ENCODE peak calls at places on chromosome 4, in nine cellular contexts. N is RPMI8226; Z is dermis blood vessel endothelial cell; E is mesothelial cell of epicardium; D is fibroblast of the aortic adventitia; X is glomerular endothelial cell; O is RPMI7951; U is CD8-positive, alpha-beta memory T cell; P is stromal cell of bone marrow. Y is an unnamed sample.

GRCh38 chr4:147683172-147683571 is 791 bp downstream of the PRMT9 start:
- DNase-seq in N (peak), Z (peak), E (no peak), D (peak), X (no peak), O (peak), U (no peak), P (no peak), Y (peak)

GRCh38 chr4:186657766-186658165 is 65.9 kb downstream of the FAT1 start:
- DNase-seq in N (no peak), Z (no peak), E (no peak), D (peak), X (no peak), O (peak), U (no peak), P (no peak), Y (no peak)

GRCh38 chr4:73034896-73035295 is 34.6 kb downstream of the COX18 start:
- DNase-seq in N (no peak), Z (no peak), E (no peak), D (no peak), X (no peak), O (no peak), U (no peak), P (no peak), Y (no peak)

GRCh38 chr4:75916091-75916661 is 13.9 kb upstream of the PPEF2 start:
- DNase-seq in N (peak), Z (peak), E (no peak), D (peak), X (no peak), O (peak), U (no peak), P (peak), Y (peak)

GRCh38 chr4:3868146-3868840 is 102.1 kb downstream of the ADRA2C start:
- DNase-seq in N (peak), Z (peak), E (no peak), D (peak), X (no peak), O (peak), U (peak), P (no peak), Y (no peak)

GRCh38 chr4:127203561-127204260 is 429.0 kb upstream of the INTU start:
- DNase-seq in N (no peak), Z (no peak), E (no peak), D (peak), X (no peak), O (peak), U (no peak), P (peak), Y (no peak)

GRCh38 chr4:87353592-87353991 is 30.9 kb upstream of the HSD17B13 start:
- DNase-seq in N (peak), Z (peak), E (no peak), D (peak), X (peak), O (no peak), U (peak), P (peak), Y (peak)

GRCh38 chr4:65865489-65865888 is 195.2 kb upstream of the EPHA5 start:
- DNase-seq in N (peak), Z (no peak), E (no peak), D (peak), X (no peak), O (peak), U (no peak), P (no peak), Y (peak)

GRCh38 chr4:78599931-78600375 is 48.4 kb downstream of the ANXA3 start:
- DNase-seq in N (no peak), Z (peak), E (no peak), D (no peak), X (peak), O (peak), U (no peak), P (no peak), Y (no peak)

GRCh38 chr4:152709675-152710438 is 30.1 kb upstream of the TMEM154 start:
- DNase-seq in N (no peak), Z (no peak), E (no peak), D (peak), X (no peak), O (peak), U (no peak), P (no peak), Y (no peak)

GRCh38 chr4:186587416-186588018 is 32.1 kb upstream of the MTNR1A start:
- DNase-seq in N (peak), Z (peak), E (no peak), D (peak), X (peak), O (peak), U (peak), P (peak), Y (peak)

GRCh38 chr4:112515278-112516075 is 503 bp downstream of the NEUROG2 start:
- DNase-seq in N (peak), Z (peak), E (no peak), D (peak), X (no peak), O (peak), U (peak), P (no peak), Y (no peak)

GRCh38 chr4:95505149-95505548 is 43.6 kb downstream of the UNC5C start:
- DNase-seq in N (no peak), Z (peak), E (no peak), D (peak), X (no peak), O (peak), U (no peak), P (peak), Y (no peak)

GRCh38 chr4:53902786-53903185 is 161.6 kb downstream of the CHIC2 start:
- DNase-seq in N (no peak), Z (no peak), E (no peak), D (no peak), X (no peak), O (no peak), U (no peak), P (no peak), Y (no peak)

GRCh38 chr4:111066887-111067286 is 444.0 kb upstream of the PITX2 start:
- DNase-seq in N (no peak), Z (no peak), E (no peak), D (peak), X (no peak), O (peak), U (no peak), P (peak), Y (no peak)

GRCh38 chr4:22070256-22070655 is 121.7 kb upstream of the KCNIP4 start:
- DNase-seq in N (no peak), Z (no peak), E (no peak), D (no peak), X (no peak), O (no peak), U (no peak), P (no peak), Y (peak)

GRCh38 chr4:134601706-134602105 is 400.1 kb upstream of the PABPC4L start:
- DNase-seq in N (no peak), Z (no peak), E (no peak), D (no peak), X (no peak), O (no peak), U (no peak), P (no peak), Y (no peak)